ENCODE peak calls at places on chromosomes 11 and 22, in four cellular contexts. R is WTC11, Y is K562, D is HepG2. P is an unnamed sample.

GRCh38 chr11:68340003-68340767 is 27.8 kb downstream of the LRP5 start:
- DNase-seq in D (no peak), R (no peak), Y (no peak), P (no peak)

GRCh38 chr11:82960000-82960778 is 58.7 kb downstream of the DDIAS start:
- DNase-seq in D (no peak), R (no peak), Y (no peak), P (no peak)

GRCh38 chr11:78985654-78986053 is 411.0 kb upstream of the NARS2 start:
- DNase-seq in Y (no peak), R (no peak), D (no peak), P (no peak)

GRCh38 chr22:32619614-32620426 is 145.2 kb downstream of the FBXO7 start:
- DNase-seq in R (no peak), Y (no peak), D (peak; percentile 91), P (no peak)

GRCh38 chr11:123055132-123055924 is 6.6 kb downstream of the HSPA8 start:
- DNase-seq in R (no peak), D (no peak), Y (no peak), P (no peak)

GRCh38 chr11:79304599-79305212 is 136.1 kb downstream of the TENM4 start:
- DNase-seq in Y (no peak), R (no peak), D (no peak), P (no peak)

GRCh38 chr11:129061466-129062194 is 119.0 kb upstream of the TP53AIP1 start:
- DNase-seq in Y (no peak), D (no peak), R (no peak), P (no peak)

GRCh38 chr11:1470681-1471611 is 15.6 kb downstream of the MOB2 start:
- DNase-seq in Y (no peak), R (no peak), D (no peak), P (no peak)

GRCh38 chr11:66267039-66267378 is 1.4 kb upstream of the RAB1B start:
- DNase-seq in R (no peak), Y (no peak), D (no peak), P (no peak)

GRCh38 chr11:56642339-56642738 is at the start of gene OR5AP2:
- DNase-seq in Y (no peak), R (no peak), D (no peak), P (no peak)

GRCh38 chr11:73946798-73947458 is 3.9 kb upstream of the DNAJB13 start:
- DNase-seq in D (no peak), R (no peak), Y (no peak), P (no peak)

GRCh38 chr11:8281266-8281665 is 17.6 kb upstream of the LMO1 start:
- DNase-seq in Y (no peak), R (no peak), D (no peak), P (no peak)

GRCh38 chr22:50705219-50705691 is 32.6 kb downstream of the SHANK3 start:
- DNase-seq in R (peak; percentile 89), D (no peak), Y (peak; percentile 67), P (no peak)

GRCh38 chr11:35305670-35306382 is 113.5 kb downstream of the SLC1A2 start:
- DNase-seq in Y (peak; percentile 51), R (peak; percentile 65), D (peak; percentile 12), P (peak; percentile 69)

GRCh38 chr11:93017821-93018690 is 48.6 kb downstream of the MTNR1B start:
- DNase-seq in R (no peak), D (no peak), Y (no peak), P (no peak)

GRCh38 chr11:116310215-116310614 is 462.6 kb downstream of the BUD13 start:
- DNase-seq in Y (no peak), D (no peak), R (no peak), P (no peak)

GRCh38 chr11:18192988-18193387 is 20.4 kb downstream of the MRGPRX4 start:
- DNase-seq in R (peak; percentile 56), Y (no peak), D (no peak), P (no peak)

GRCh38 chr11:45959851-45960250 is 37.4 kb downstream of the LARGE2 start:
- DNase-seq in Y (no peak), R (no peak), D (no peak), P (no peak)

GRCh38 chr11:128888034-128888985 is 2.8 kb upstream of the KCNJ5 start:
- DNase-seq in Y (no peak), R (no peak), D (no peak), P (no peak)

GRCh38 chr11:112526699-112527410 is 266.2 kb upstream of the PLET1 start:
- DNase-seq in R (no peak), D (no peak), Y (no peak), P (no peak)

GRCh38 chr11:30172872-30173271 is 57.9 kb upstream of the FSHB start:
- DNase-seq in D (no peak), R (no peak), Y (no peak), P (no peak)

GRCh38 chr11:109362059-109362458 is 59.9 kb upstream of the C11orf87 start:
- DNase-seq in Y (no peak), R (no peak), D (no peak), P (no peak)

GRCh38 chr11:70074701-70075100 is 3.4 kb upstream of the ANO1 start:
- DNase-seq in Y (no peak), R (no peak), D (no peak), P (no peak)

GRCh38 chr11:44877908-44878459 is 72.7 kb downstream of the TP53I11 start:
- DNase-seq in R (no peak), Y (no peak), D (no peak), P (no peak)

GRCh38 chr11:106379712-106380111 is 302.2 kb downstream of the AASDHPPT start:
- DNase-seq in D (no peak), R (no peak), Y (no peak), P (no peak)

GRCh38 chr11:117583063-117583801 is 213.8 kb downstream of the DSCAML1 start:
- DNase-seq in R (no peak), D (no peak), Y (no peak), P (no peak)

GRCh38 chr11:5288912-5289525 is 12.7 kb downstream of the OR51B4 start:
- DNase-seq in D (no peak), Y (no peak), R (no peak), P (no peak)

GRCh38 chr11:124643605-124644425 is 21.2 kb downstream of the TBRG1 start:
- DNase-seq in D (no peak), R (no peak), Y (peak; percentile 52), P (no peak)

GRCh38 chr22:17486313-17486712 is 77.0 kb upstream of the SLC25A18 start:
- DNase-seq in D (peak; percentile 8), Y (peak; percentile 52), R (no peak), P (no peak)

GRCh38 chr11:118010738-118011461 is 24.7 kb downstream of the IL10RA start:
- DNase-seq in D (no peak), R (no peak), Y (no peak), P (no peak)

GRCh38 chr11:59668188-59668949 is 468 bp downstream of the PATL1 start:
- DNase-seq in R (peak; percentile 81), Y (peak; percentile 78), D (peak; percentile 53), P (no peak)

GRCh38 chr11:8584096-8584495 is 9.9 kb downstream of the STK33 start:
- DNase-seq in R (no peak), D (no peak), Y (no peak), P (no peak)

DNA sequence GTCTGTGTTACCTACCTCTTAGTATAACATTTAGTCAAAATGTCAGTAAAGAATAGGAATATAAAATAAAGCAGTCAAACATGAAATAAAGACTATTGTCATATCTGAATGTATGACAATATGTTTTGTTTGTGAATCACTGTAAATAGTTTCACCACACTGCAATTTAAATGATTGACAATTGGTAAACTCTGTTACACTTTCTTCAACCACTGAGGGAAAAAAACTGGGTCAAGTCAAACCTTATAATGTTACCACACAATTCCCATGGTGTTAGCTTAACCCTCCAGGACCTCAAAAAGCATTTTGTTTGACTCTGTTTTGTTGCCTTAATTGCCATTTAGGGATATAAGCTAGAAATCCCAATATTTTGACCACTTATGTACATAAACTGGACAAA is 10.5 kb upstream of the MMP13 start:
- DNase-seq in D (no peak), Y (no peak), R (no peak), P (no peak)
- TF ChIP-seq ELF4 in D (no peak), Y (no peak), R (no peak), P (no peak)

DNA sequence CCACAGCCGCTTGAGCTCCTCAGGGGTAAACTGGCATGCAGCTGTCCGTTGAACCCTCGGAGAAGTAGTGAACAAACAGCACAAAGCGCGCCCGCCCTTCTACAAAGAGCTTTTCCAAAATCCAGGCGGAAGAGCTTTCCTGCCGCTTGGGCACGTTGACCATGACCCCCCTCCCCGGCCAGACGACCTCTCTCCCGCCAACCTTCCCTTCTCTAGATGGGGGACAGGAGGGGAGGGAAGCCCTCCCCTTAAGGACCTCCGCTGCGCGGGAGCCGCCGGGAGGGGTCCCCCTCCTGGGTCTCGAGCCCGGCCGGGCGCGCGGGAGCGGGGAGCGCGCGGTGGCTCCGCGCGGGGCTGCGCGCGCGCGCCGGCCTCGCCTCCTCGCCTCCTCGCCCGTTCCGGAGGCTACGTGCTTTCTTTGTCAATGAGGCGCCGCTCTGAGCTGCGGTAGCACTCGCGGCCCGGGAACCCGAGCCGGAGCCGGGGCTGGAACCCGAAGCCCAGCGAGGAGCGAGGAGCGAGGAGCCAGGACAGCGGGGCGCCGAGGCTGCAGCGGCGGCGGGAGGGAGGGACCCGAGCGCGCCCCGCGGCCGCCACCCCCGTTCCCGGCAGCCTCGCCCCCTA is 118.6 kb downstream of the HIPK3 start:
- DNase-seq in R (peak; percentile 61), Y (no peak), D (no peak), P (peak; percentile 20)
- TF ChIP-seq ELF4 in R (no peak), Y (no peak), D (no peak), P (no peak)

DNA sequence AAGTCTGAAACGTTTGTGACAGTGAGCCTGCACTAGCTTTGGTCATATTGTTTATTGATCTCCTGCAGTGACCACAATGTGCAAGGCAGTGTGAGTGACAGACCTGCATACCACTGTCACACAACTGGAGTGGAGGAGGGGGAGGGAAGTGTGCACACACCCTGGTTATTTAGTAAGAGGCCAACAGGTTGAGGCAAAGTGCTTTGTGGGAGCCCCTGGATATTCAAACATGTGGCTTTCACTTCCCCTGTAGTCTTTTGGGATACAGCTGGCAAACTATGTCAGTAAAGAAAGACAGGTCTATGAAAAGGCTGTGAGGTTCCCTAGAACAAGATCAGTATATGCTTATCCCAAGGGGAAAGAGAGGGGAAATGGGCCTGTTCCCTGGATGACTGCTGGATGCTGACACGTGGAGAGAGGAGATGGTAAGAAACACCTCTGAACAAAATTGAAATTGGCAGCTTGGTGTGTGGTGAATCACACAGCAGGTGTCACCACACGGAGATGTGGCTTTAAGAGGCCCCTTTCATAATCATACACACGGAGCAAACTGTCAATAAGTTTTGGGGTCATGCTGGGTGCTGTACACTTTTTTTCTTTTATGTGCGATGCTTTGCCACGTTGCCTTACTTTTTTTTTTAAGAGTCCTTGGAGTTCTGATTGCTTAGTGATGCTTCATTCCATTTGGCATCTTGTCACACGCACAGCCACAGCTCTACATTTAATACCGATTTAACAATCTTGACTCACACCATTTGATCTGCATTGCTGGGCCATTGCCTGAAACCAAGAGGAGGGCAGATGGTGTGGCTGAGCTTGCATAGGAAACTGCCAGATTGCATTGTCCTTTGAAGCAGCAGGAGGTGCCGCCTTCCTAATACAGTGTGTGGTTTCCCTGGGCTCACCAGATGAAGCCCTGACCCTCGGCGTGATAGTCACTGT is 11.3 kb downstream of the OSBP2 start:
- DNase-seq in D (peak; percentile 13), R (no peak), Y (no peak), P (no peak)
- TF ChIP-seq ELF4 in D (no peak), R (no peak), Y (no peak), P (no peak)

GRCh38 chr11:64728757-64729365 is 5.9 kb upstream of the NRXN2 start:
- DNase-seq in Y (no peak), R (no peak), D (no peak), P (no peak)

GRCh38 chr11:64726211-64726641 is 3.2 kb upstream of the NRXN2 start:
- DNase-seq in D (no peak), Y (no peak), R (no peak), P (no peak)

GRCh38 chr11:64725601-64726139 is 2.7 kb upstream of the NRXN2 start:
- DNase-seq in Y (no peak), D (no peak), R (no peak), P (no peak)

GRCh38 chr11:64727131-64727530 is 4.1 kb upstream of the NRXN2 start:
- DNase-seq in D (no peak), R (no peak), Y (no peak), P (no peak)

GRCh38 chr11:64729851-64730382 is 6.9 kb upstream of the NRXN2 start:
- DNase-seq in Y (peak; percentile 82), D (no peak), R (peak; percentile 92), P (peak; percentile 85)
- TF ChIP-seq ELF4 in Y (no peak), D (no peak), R (no peak), P (no peak)